ENCODE peak calls at places on chromosomes 1 and 21, in ten cellular contexts. O, M, L, E, B, H, I, P, X and W are unnamed samples. For H3K4me1, the result is how much of the 10 kb centered on the place peaks cover.

GRCh38 chr1:3651939-3652537 is at the start of gene TP73:
- DNase-seq in O (no peak), M (no peak), L (no peak), E (no peak), B (no peak), H (no peak), I (no peak), P (peak), X (no peak), W (no peak)

GRCh38 chr1:89085781-89086180 is 20.8 kb upstream of the GBP1 start:
- DNase-seq in O (no peak), M (no peak), L (peak), E (peak), B (no peak), H (no peak), I (peak), P (peak), X (no peak), W (no peak)

GRCh38 chr21:37484535-37485474 is 118.2 kb downstream of the DYRK1A start:
- DNase-seq in O (no peak), M (no peak), L (no peak), E (no peak), B (no peak), H (no peak), I (no peak), P (no peak), X (peak), W (no peak)

GRCh38 chr1:211939876-211940468 is 95.4 kb downstream of the INTS7 start:
- DNase-seq in O (no peak), M (no peak), L (no peak), E (no peak), B (no peak), H (no peak), I (no peak), P (no peak), X (no peak), W (peak)

GRCh38 chr1:92980732-92981647 is 19.7 kb upstream of the DIPK1A start:
- DNase-seq in O (no peak), M (no peak), L (no peak), E (no peak), B (peak), H (no peak), I (no peak), P (no peak), X (no peak), W (no peak)

GRCh38 chr1:22778842-22779520 is 68.3 kb downstream of the EPHB2 start:
- DNase-seq in O (no peak), M (peak), L (no peak), E (no peak), B (no peak), H (no peak), I (no peak), P (no peak), X (no peak), W (peak)

GRCh38 chr1:10065344-10065685 is 32.6 kb downstream of the UBE4B start:
- DNase-seq in O (no peak), M (no peak), L (no peak), E (peak), B (no peak), H (no peak), I (peak), P (no peak), X (no peak), W (no peak)

GRCh38 chr1:228647523-228648444 is 87.5 kb upstream of the RHOU start:
- DNase-seq in O (no peak), M (peak), L (peak), E (peak), B (no peak), H (peak), I (peak), P (peak), X (peak), W (peak)

GRCh38 chr21:45831991-45832740 is 149.4 kb upstream of the COL6A1 start:
- DNase-seq in O (peak), M (no peak), L (no peak), E (no peak), B (no peak), H (no peak), I (no peak), P (no peak), X (no peak), W (no peak)

GRCh38 chr1:243927401-243927800 is 77.4 kb upstream of the AKT3 start:
- DNase-seq in O (no peak), M (no peak), L (no peak), E (no peak), B (no peak), H (no peak), I (no peak), P (no peak), X (no peak), W (no peak)

GRCh38 chr21:31612889-31613785 is 46.4 kb upstream of the SOD1 start:
- DNase-seq in O (no peak), M (no peak), L (no peak), E (no peak), B (no peak), H (no peak), I (no peak), P (no peak), X (no peak), W (no peak)

GRCh38 chr1:35173516-35174224 is 19.3 kb downstream of the SFPQ start:
- DNase-seq in O (no peak), M (no peak), L (no peak), E (no peak), B (no peak), H (no peak), I (no peak), P (no peak), X (no peak), W (no peak)

GRCh38 chr1:159866066-159866465 is 3.6 kb upstream of the VSIG8 start:
- DNase-seq in O (no peak), M (no peak), L (no peak), E (no peak), B (no peak), H (no peak), I (no peak), P (no peak), X (no peak), W (no peak)
- H3K4me1 ChIP-seq in O (under half), M (under half), L (under half), E (under half), B (under half), H (under half), I (under half), P (under half), X (under half), W (under half)

GRCh38 chr1:74611887-74612286 is 61.7 kb downstream of the ERICH3 start:
- DNase-seq in O (no peak), M (no peak), L (no peak), E (no peak), B (no peak), H (no peak), I (no peak), P (peak), X (no peak), W (no peak)

GRCh38 chr1:74610961-74611360 is 62.6 kb downstream of the ERICH3 start:
- DNase-seq in O (no peak), M (no peak), L (no peak), E (no peak), B (no peak), H (no peak), I (no peak), P (no peak), X (no peak), W (no peak)

GRCh38 chr1:74609810-74610371 is 63.7 kb downstream of the ERICH3 start:
- DNase-seq in O (no peak), M (no peak), L (no peak), E (no peak), B (no peak), H (no peak), I (no peak), P (no peak), X (no peak), W (no peak)

DNA sequence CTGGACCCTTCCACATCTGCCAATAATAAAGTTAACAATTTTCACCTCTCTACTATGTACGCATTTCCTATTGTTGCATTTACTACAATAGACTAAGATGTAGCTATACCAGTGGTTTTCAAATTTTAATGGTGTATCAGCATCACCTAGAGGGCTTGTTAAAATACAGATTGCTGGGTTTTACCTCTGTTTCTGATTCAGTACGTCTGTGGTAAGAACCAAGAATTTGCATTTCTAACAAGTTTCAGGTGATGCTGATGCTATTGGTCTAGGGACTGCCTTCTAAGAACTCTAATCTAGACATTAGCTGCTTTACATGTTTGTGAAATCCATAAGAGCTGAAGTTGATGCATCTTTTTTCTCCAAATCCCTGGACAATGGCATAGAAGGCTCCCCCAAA is 59.7 kb downstream of the ERICH3 start:
- DNase-seq in O (no peak), M (no peak), L (no peak), E (no peak), B (no peak), H (no peak), I (no peak), P (no peak), X (no peak), W (no peak)
- TF ChIP-seq CTCF in O (no peak), M (no peak), L (no peak), E (no peak), B (no peak), H (no peak), I (no peak), P (no peak), X (no peak), W (no peak)

DNA sequence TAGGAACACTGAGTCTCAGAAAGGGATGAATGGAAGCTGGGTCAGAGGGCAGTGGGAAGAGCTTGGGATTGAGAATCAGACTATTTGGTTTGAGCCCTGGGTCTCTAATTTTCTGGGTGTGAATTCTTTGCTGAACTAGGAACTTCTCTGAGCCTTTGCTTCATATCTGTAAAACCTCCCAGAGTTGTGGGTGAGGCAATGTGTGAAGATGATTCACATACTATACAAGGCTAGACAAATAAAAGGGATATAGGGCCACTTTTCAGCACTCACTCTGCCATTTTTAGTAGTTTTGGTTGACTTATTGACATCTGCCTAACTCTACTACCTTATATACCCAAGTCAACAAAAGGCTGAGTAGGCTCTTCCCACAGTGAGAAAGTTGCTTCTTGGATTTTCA is 77.7 kb upstream of the JUN start:
- DNase-seq in O (no peak), M (no peak), L (no peak), E (no peak), B (no peak), H (no peak), I (no peak), P (no peak), X (no peak), W (no peak)
- H3K4me1 ChIP-seq in O (under half), M (under half), L (under half), E (under half), B (under half), H (under half), I (under half), P (under half), X (under half), W (under half)

GRCh38 chr1:192732787-192733186 is 76.1 kb upstream of the RGS2 start:
- DNase-seq in O (no peak), M (no peak), L (no peak), E (no peak), B (no peak), H (no peak), I (no peak), P (peak), X (no peak), W (no peak)
- TF ChIP-seq CTCF in O (no peak), M (no peak), L (no peak), E (no peak), B (no peak), H (no peak), I (no peak), P (peak), X (no peak), W (no peak)

DNA sequence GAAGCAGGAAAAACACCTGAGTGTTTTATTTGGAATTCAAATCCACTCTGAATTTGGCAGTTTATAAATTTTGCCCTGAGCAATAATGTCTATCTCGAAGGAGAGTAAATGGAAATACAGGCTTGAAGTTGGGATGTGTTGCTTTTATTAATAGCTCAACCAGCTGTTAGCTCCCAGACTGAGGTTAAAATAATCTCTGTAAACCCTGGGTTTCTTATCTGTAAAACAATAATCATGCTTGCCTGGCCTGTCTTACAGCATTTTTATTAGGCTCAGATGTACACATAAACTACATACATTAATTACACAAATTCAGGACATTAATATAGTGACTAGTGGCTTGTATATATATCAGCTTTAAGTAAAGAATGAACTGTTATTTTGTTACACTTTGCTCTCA is 148.5 kb downstream of the GALNT2 start:
- DNase-seq in O (no peak), M (no peak), L (peak), E (no peak), B (no peak), H (no peak), I (no peak), P (no peak), X (no peak), W (no peak)
- H3K4me1 ChIP-seq in O (under half), M (half or more), L (under half), E (under half), B (under half), H (under half), I (half or more), P (under half), X (under half), W (under half)

DNA sequence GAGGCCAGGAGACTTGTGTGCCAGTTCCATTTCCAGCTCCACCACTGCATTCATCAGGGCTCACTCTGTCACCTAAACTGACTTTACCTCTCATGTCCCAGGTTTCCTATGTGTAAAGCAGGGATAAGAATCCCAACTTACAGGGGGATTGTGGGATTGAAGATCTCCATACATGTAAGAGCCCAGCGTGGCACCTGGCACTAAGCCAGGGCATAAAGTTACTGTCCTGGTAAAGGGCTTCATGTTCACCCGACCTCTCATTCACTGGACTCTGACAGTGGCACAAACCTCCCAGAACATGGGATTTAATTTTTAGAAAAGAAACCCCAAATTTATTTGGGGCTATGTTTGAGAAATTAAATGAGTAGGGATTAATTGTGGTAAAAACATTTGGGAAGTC is 8.9 kb upstream of the IGFN1 start:
- DNase-seq in O (no peak), M (no peak), L (no peak), E (no peak), B (no peak), H (no peak), I (no peak), P (no peak), X (no peak), W (no peak)
- TF ChIP-seq CTCF in O (no peak), M (no peak), L (no peak), E (no peak), B (no peak), H (no peak), I (no peak), P (no peak), X (no peak), W (no peak)

GRCh38 chr1:113783254-113784103 is 24.2 kb upstream of the PHTF1 start:
- DNase-seq in O (no peak), M (peak), L (peak), E (peak), B (peak), H (peak), I (peak), P (no peak), X (peak), W (peak)
- H3K4me1 ChIP-seq in O (under half), M (half or more), L (under half), E (under half), B (half or more), H (under half), I (half or more), P (under half), X (under half), W (under half)

DNA sequence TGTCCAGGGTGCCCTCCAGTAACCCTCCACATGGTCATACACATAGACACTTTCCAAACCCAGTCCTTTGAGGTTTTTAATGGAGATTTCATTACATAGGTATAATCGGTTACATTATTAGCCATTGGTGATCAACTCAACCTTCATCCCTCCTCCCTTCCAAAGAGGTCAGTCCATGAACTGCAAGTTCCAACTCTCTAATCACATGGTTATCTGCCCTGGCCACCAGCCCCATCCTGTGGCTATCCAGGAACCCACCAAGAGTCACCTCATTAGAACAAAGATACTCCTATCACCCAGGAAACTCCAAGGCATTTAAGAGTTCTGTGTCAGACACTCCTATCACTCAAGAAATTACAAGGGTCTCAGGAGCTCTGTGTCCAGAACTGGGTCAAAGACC is 12.2 kb downstream of the ATP1A4 start:
- DNase-seq in O (no peak), M (no peak), L (no peak), E (peak), B (no peak), H (no peak), I (no peak), P (no peak), X (no peak), W (no peak)
- TF ChIP-seq CTCF in O (no peak), M (no peak), L (no peak), E (no peak), B (no peak), H (no peak), I (no peak), P (peak), X (no peak), W (no peak)

DNA sequence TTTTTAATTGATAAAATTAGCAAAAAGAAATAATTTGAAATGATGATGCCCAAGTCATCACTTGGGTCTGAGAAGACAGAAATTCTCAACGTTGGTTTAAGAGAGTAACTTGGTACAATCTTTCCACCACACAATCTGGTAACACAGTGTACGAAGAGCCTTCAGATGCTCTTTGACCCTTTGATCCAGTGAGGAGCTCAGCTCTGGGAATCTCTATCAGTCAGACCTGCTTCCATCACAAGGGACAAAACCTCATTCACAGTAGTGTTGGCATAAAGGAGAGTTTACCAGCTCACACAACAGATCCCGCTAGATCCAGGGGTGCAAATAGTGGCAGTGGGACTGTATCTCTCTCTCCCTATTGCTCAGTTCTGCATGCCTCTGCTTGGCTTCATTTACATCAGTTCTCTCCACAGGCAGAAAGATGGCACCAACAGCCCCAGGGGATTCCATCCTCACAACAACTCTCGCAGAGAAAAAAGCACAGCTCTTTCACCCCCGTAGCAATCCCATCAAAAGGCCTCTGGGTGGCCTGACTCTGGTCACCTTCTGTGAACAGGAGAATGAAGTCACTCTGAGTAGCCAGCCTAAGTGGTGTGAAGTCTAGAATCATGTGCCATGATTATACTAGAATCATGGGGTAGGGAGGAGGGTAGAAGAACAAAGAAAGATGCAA is 119.7 kb downstream of the ZNF281 start:
- DNase-seq in O (no peak), M (no peak), L (no peak), E (no peak), B (no peak), H (no peak), I (no peak), P (peak), X (no peak), W (no peak)
- H3K4me1 ChIP-seq in O (under half), M (under half), L (under half), E (under half), B (under half), H (under half), I (under half), P (under half), X (under half), W (under half)

GRCh38 chr1:220685879-220686278 is 4.3 kb upstream of the C1orf115 start:
- DNase-seq in O (no peak), M (no peak), L (no peak), E (no peak), B (no peak), H (no peak), I (no peak), P (no peak), X (no peak), W (no peak)
- TF ChIP-seq CTCF in O (no peak), M (no peak), L (no peak), E (no peak), B (no peak), H (no peak), I (no peak), P (peak), X (no peak), W (no peak)